ENCODE peak calls at places on chromosomes 7 and 10, in ten cellular contexts. One of them, this sample, is unnamed.

GRCh38 chr10:1696106-1696505 is 41.2 kb downstream of the ADARB2 start:
- DNase-seq in epithelial cell of esophagus: no peak
- DNase-seq in activated T-helper 1 cell treated with anti-CD3 and anti-CD28 coated beads, Interleukin-12 subunit alpha, Interleukin-12 subunit beta, Interleukin-2, Interleukin-4 antibody, amounts not matched to agents 30 ng/mL and 10 ng/mL and 1 ng/mL, durations not matched to agents 14 hours and 24 hours and 36 hours: no peak
- DNase-seq in DMS 273 treated with DMSO at 0.1 percent for 48 hours: no peak
- DNase-seq in fibroblast of pulmonary artery: no peak
- DNase-seq in activated CD4-positive, CD25-positive, alpha-beta regulatory T cell: no peak
- DNase-seq in activated CD4-positive, alpha-beta T cell treated with anti-CD3 and anti-CD28 coated beads, Interleukin-2, amount 50 U/mL, for 1 hour: no peak
- DNase-seq in WTC11: no peak
- DNase-seq in vagina: no peak
- DNase-seq in colonic mucosa: no peak
- DNase-seq in this sample: no peak

GRCh38 chr10:8211631-8212030 is 157.1 kb downstream of the GATA3 start:
- DNase-seq in epithelial cell of esophagus: peak; percentile 23
- DNase-seq in activated T-helper 1 cell treated with anti-CD3 and anti-CD28 coated beads, Interleukin-12 subunit alpha, Interleukin-12 subunit beta, Interleukin-2, Interleukin-4 antibody, amounts not matched to agents 30 ng/mL and 10 ng/mL and 1 ng/mL, durations not matched to agents 14 hours and 24 hours and 36 hours: no peak
- DNase-seq in DMS 273 treated with DMSO at 0.1 percent for 48 hours: no peak
- DNase-seq in fibroblast of pulmonary artery: peak; percentile 9
- DNase-seq in activated CD4-positive, CD25-positive, alpha-beta regulatory T cell: no peak
- DNase-seq in activated CD4-positive, alpha-beta T cell treated with anti-CD3 and anti-CD28 coated beads, Interleukin-2, amount 50 U/mL, for 1 hour: no peak
- DNase-seq in WTC11: no peak
- DNase-seq in vagina: no peak
- DNase-seq in colonic mucosa: no peak
- DNase-seq in this sample: no peak

GRCh38 chr7:10257438-10257837 is 716.2 kb upstream of the PHF14 start:
- DNase-seq in epithelial cell of esophagus: peak; percentile 7
- DNase-seq in activated T-helper 1 cell treated with anti-CD3 and anti-CD28 coated beads, Interleukin-12 subunit alpha, Interleukin-12 subunit beta, Interleukin-2, Interleukin-4 antibody, amounts not matched to agents 30 ng/mL and 10 ng/mL and 1 ng/mL, durations not matched to agents 14 hours and 24 hours and 36 hours: no peak
- DNase-seq in DMS 273 treated with DMSO at 0.1 percent for 48 hours: no peak
- DNase-seq in fibroblast of pulmonary artery: no peak
- DNase-seq in activated CD4-positive, CD25-positive, alpha-beta regulatory T cell: no peak
- DNase-seq in activated CD4-positive, alpha-beta T cell treated with anti-CD3 and anti-CD28 coated beads, Interleukin-2, amount 50 U/mL, for 1 hour: no peak
- DNase-seq in WTC11: no peak
- DNase-seq in vagina: no peak
- DNase-seq in colonic mucosa: no peak
- DNase-seq in this sample: no peak

GRCh38 chr10:69061305-69062161 is 26.4 kb upstream of the SRGN start:
- DNase-seq in epithelial cell of esophagus: peak; percentile 90
- DNase-seq in activated T-helper 1 cell treated with anti-CD3 and anti-CD28 coated beads, Interleukin-12 subunit alpha, Interleukin-12 subunit beta, Interleukin-2, Interleukin-4 antibody, amounts not matched to agents 30 ng/mL and 10 ng/mL and 1 ng/mL, durations not matched to agents 14 hours and 24 hours and 36 hours: peak; percentile 26
- DNase-seq in DMS 273 treated with DMSO at 0.1 percent for 48 hours: no peak
- DNase-seq in fibroblast of pulmonary artery: peak; percentile 100
- DNase-seq in activated CD4-positive, CD25-positive, alpha-beta regulatory T cell: no peak
- DNase-seq in activated CD4-positive, alpha-beta T cell treated with anti-CD3 and anti-CD28 coated beads, Interleukin-2, amount 50 U/mL, for 1 hour: peak; percentile 32
- DNase-seq in WTC11: no peak
- DNase-seq in vagina: peak; percentile 92
- DNase-seq in colonic mucosa: peak; percentile 38
- DNase-seq in this sample: no peak

GRCh38 chr10:17735166-17735941 is 16.6 kb upstream of the TMEM236 start:
- DNase-seq in epithelial cell of esophagus: no peak
- DNase-seq in activated T-helper 1 cell treated with anti-CD3 and anti-CD28 coated beads, Interleukin-12 subunit alpha, Interleukin-12 subunit beta, Interleukin-2, Interleukin-4 antibody, amounts not matched to agents 30 ng/mL and 10 ng/mL and 1 ng/mL, durations not matched to agents 14 hours and 24 hours and 36 hours: no peak
- DNase-seq in DMS 273 treated with DMSO at 0.1 percent for 48 hours: no peak
- DNase-seq in fibroblast of pulmonary artery: peak; percentile 56
- DNase-seq in activated CD4-positive, CD25-positive, alpha-beta regulatory T cell: no peak
- DNase-seq in activated CD4-positive, alpha-beta T cell treated with anti-CD3 and anti-CD28 coated beads, Interleukin-2, amount 50 U/mL, for 1 hour: no peak
- DNase-seq in WTC11: no peak
- DNase-seq in vagina: peak; percentile 56
- DNase-seq in colonic mucosa: no peak
- DNase-seq in this sample: no peak

GRCh38 chr10:5628366-5628765 is 38.0 kb downstream of the ASB13 start:
- DNase-seq in epithelial cell of esophagus: no peak
- DNase-seq in activated T-helper 1 cell treated with anti-CD3 and anti-CD28 coated beads, Interleukin-12 subunit alpha, Interleukin-12 subunit beta, Interleukin-2, Interleukin-4 antibody, amounts not matched to agents 30 ng/mL and 10 ng/mL and 1 ng/mL, durations not matched to agents 14 hours and 24 hours and 36 hours: no peak
- DNase-seq in DMS 273 treated with DMSO at 0.1 percent for 48 hours: no peak
- DNase-seq in fibroblast of pulmonary artery: peak; percentile 53
- DNase-seq in activated CD4-positive, CD25-positive, alpha-beta regulatory T cell: no peak
- DNase-seq in activated CD4-positive, alpha-beta T cell treated with anti-CD3 and anti-CD28 coated beads, Interleukin-2, amount 50 U/mL, for 1 hour: no peak
- DNase-seq in WTC11: no peak
- DNase-seq in vagina: no peak
- DNase-seq in colonic mucosa: peak; percentile 27
- DNase-seq in this sample: no peak

GRCh38 chr10:22491931-22492615 is 146.8 kb downstream of the SPAG6 start:
- DNase-seq in epithelial cell of esophagus: no peak
- DNase-seq in activated T-helper 1 cell treated with anti-CD3 and anti-CD28 coated beads, Interleukin-12 subunit alpha, Interleukin-12 subunit beta, Interleukin-2, Interleukin-4 antibody, amounts not matched to agents 30 ng/mL and 10 ng/mL and 1 ng/mL, durations not matched to agents 14 hours and 24 hours and 36 hours: peak; percentile 33
- DNase-seq in DMS 273 treated with DMSO at 0.1 percent for 48 hours: no peak
- DNase-seq in fibroblast of pulmonary artery: no peak
- DNase-seq in activated CD4-positive, CD25-positive, alpha-beta regulatory T cell: no peak
- DNase-seq in activated CD4-positive, alpha-beta T cell treated with anti-CD3 and anti-CD28 coated beads, Interleukin-2, amount 50 U/mL, for 1 hour: no peak
- DNase-seq in WTC11: no peak
- DNase-seq in vagina: no peak
- DNase-seq in colonic mucosa: no peak
- DNase-seq in this sample: peak; percentile 82

GRCh38 chr10:112115781-112116385 is 67.7 kb downstream of the GPAM start:
- DNase-seq in epithelial cell of esophagus: peak; percentile 22
- DNase-seq in activated T-helper 1 cell treated with anti-CD3 and anti-CD28 coated beads, Interleukin-12 subunit alpha, Interleukin-12 subunit beta, Interleukin-2, Interleukin-4 antibody, amounts not matched to agents 30 ng/mL and 10 ng/mL and 1 ng/mL, durations not matched to agents 14 hours and 24 hours and 36 hours: peak; percentile 12
- DNase-seq in DMS 273 treated with DMSO at 0.1 percent for 48 hours: no peak
- DNase-seq in fibroblast of pulmonary artery: peak; percentile 12
- DNase-seq in activated CD4-positive, CD25-positive, alpha-beta regulatory T cell: peak; percentile 3
- DNase-seq in activated CD4-positive, alpha-beta T cell treated with anti-CD3 and anti-CD28 coated beads, Interleukin-2, amount 50 U/mL, for 1 hour: peak; percentile 28
- DNase-seq in WTC11: peak; percentile 72
- DNase-seq in vagina: no peak
- DNase-seq in colonic mucosa: peak; percentile 32
- DNase-seq in this sample: no peak

GRCh38 chr7:115533785-115534184 is 496.8 kb downstream of the TFEC start:
- DNase-seq in epithelial cell of esophagus: peak; percentile 37
- DNase-seq in activated T-helper 1 cell treated with anti-CD3 and anti-CD28 coated beads, Interleukin-12 subunit alpha, Interleukin-12 subunit beta, Interleukin-2, Interleukin-4 antibody, amounts not matched to agents 30 ng/mL and 10 ng/mL and 1 ng/mL, durations not matched to agents 14 hours and 24 hours and 36 hours: no peak
- DNase-seq in DMS 273 treated with DMSO at 0.1 percent for 48 hours: no peak
- DNase-seq in fibroblast of pulmonary artery: no peak
- DNase-seq in activated CD4-positive, CD25-positive, alpha-beta regulatory T cell: no peak
- DNase-seq in activated CD4-positive, alpha-beta T cell treated with anti-CD3 and anti-CD28 coated beads, Interleukin-2, amount 50 U/mL, for 1 hour: no peak
- DNase-seq in WTC11: no peak
- DNase-seq in vagina: no peak
- DNase-seq in colonic mucosa: no peak
- DNase-seq in this sample: no peak

GRCh38 chr7:105853931-105854419 is 22.4 kb downstream of the ATXN7L1 start:
- DNase-seq in epithelial cell of esophagus: no peak
- DNase-seq in activated T-helper 1 cell treated with anti-CD3 and anti-CD28 coated beads, Interleukin-12 subunit alpha, Interleukin-12 subunit beta, Interleukin-2, Interleukin-4 antibody, amounts not matched to agents 30 ng/mL and 10 ng/mL and 1 ng/mL, durations not matched to agents 14 hours and 24 hours and 36 hours: no peak
- DNase-seq in DMS 273 treated with DMSO at 0.1 percent for 48 hours: peak; percentile 85
- DNase-seq in fibroblast of pulmonary artery: peak; percentile 28
- DNase-seq in activated CD4-positive, CD25-positive, alpha-beta regulatory T cell: no peak
- DNase-seq in activated CD4-positive, alpha-beta T cell treated with anti-CD3 and anti-CD28 coated beads, Interleukin-2, amount 50 U/mL, for 1 hour: no peak
- DNase-seq in WTC11: peak; percentile 33
- DNase-seq in vagina: no peak
- DNase-seq in colonic mucosa: no peak
- DNase-seq in this sample: no peak

GRCh38 chr10:94193466-94193924 is 169.2 kb downstream of the NOC3L start:
- DNase-seq in epithelial cell of esophagus: no peak
- DNase-seq in activated T-helper 1 cell treated with anti-CD3 and anti-CD28 coated beads, Interleukin-12 subunit alpha, Interleukin-12 subunit beta, Interleukin-2, Interleukin-4 antibody, amounts not matched to agents 30 ng/mL and 10 ng/mL and 1 ng/mL, durations not matched to agents 14 hours and 24 hours and 36 hours: no peak
- DNase-seq in DMS 273 treated with DMSO at 0.1 percent for 48 hours: no peak
- DNase-seq in fibroblast of pulmonary artery: peak; percentile 52
- DNase-seq in activated CD4-positive, CD25-positive, alpha-beta regulatory T cell: no peak
- DNase-seq in activated CD4-positive, alpha-beta T cell treated with anti-CD3 and anti-CD28 coated beads, Interleukin-2, amount 50 U/mL, for 1 hour: no peak
- DNase-seq in WTC11: no peak
- DNase-seq in vagina: no peak
- DNase-seq in colonic mucosa: no peak
- DNase-seq in this sample: no peak

GRCh38 chr10:112953760-112954159 is 3.7 kb downstream of the TCF7L2 start:
- DNase-seq in epithelial cell of esophagus: no peak
- DNase-seq in activated T-helper 1 cell treated with anti-CD3 and anti-CD28 coated beads, Interleukin-12 subunit alpha, Interleukin-12 subunit beta, Interleukin-2, Interleukin-4 antibody, amounts not matched to agents 30 ng/mL and 10 ng/mL and 1 ng/mL, durations not matched to agents 14 hours and 24 hours and 36 hours: no peak
- DNase-seq in DMS 273 treated with DMSO at 0.1 percent for 48 hours: no peak
- DNase-seq in fibroblast of pulmonary artery: peak; percentile 66
- DNase-seq in activated CD4-positive, CD25-positive, alpha-beta regulatory T cell: no peak
- DNase-seq in activated CD4-positive, alpha-beta T cell treated with anti-CD3 and anti-CD28 coated beads, Interleukin-2, amount 50 U/mL, for 1 hour: no peak
- DNase-seq in WTC11: no peak
- DNase-seq in vagina: no peak
- DNase-seq in colonic mucosa: no peak
- DNase-seq in this sample: no peak

GRCh38 chr10:9957352-9957751 is 1060.3 kb upstream of the CELF2 start:
- DNase-seq in epithelial cell of esophagus: peak; percentile 17
- DNase-seq in activated T-helper 1 cell treated with anti-CD3 and anti-CD28 coated beads, Interleukin-12 subunit alpha, Interleukin-12 subunit beta, Interleukin-2, Interleukin-4 antibody, amounts not matched to agents 30 ng/mL and 10 ng/mL and 1 ng/mL, durations not matched to agents 14 hours and 24 hours and 36 hours: no peak
- DNase-seq in DMS 273 treated with DMSO at 0.1 percent for 48 hours: no peak
- DNase-seq in fibroblast of pulmonary artery: peak; percentile 84
- DNase-seq in activated CD4-positive, CD25-positive, alpha-beta regulatory T cell: no peak
- DNase-seq in activated CD4-positive, alpha-beta T cell treated with anti-CD3 and anti-CD28 coated beads, Interleukin-2, amount 50 U/mL, for 1 hour: no peak
- DNase-seq in WTC11: no peak
- DNase-seq in vagina: no peak
- DNase-seq in colonic mucosa: no peak
- DNase-seq in this sample: no peak

GRCh38 chr10:12097791-12098190 is 29.0 kb downstream of the DHTKD1 start:
- DNase-seq in epithelial cell of esophagus: peak; percentile 40
- DNase-seq in activated T-helper 1 cell treated with anti-CD3 and anti-CD28 coated beads, Interleukin-12 subunit alpha, Interleukin-12 subunit beta, Interleukin-2, Interleukin-4 antibody, amounts not matched to agents 30 ng/mL and 10 ng/mL and 1 ng/mL, durations not matched to agents 14 hours and 24 hours and 36 hours: no peak
- DNase-seq in DMS 273 treated with DMSO at 0.1 percent for 48 hours: no peak
- DNase-seq in fibroblast of pulmonary artery: no peak
- DNase-seq in activated CD4-positive, CD25-positive, alpha-beta regulatory T cell: no peak
- DNase-seq in activated CD4-positive, alpha-beta T cell treated with anti-CD3 and anti-CD28 coated beads, Interleukin-2, amount 50 U/mL, for 1 hour: no peak
- DNase-seq in WTC11: no peak
- DNase-seq in vagina: no peak
- DNase-seq in colonic mucosa: peak; percentile 42
- DNase-seq in this sample: no peak

GRCh38 chr10:60646966-60647796 is 131.1 kb upstream of the CDK1 start:
- DNase-seq in epithelial cell of esophagus: peak; percentile 66
- DNase-seq in activated T-helper 1 cell treated with anti-CD3 and anti-CD28 coated beads, Interleukin-12 subunit alpha, Interleukin-12 subunit beta, Interleukin-2, Interleukin-4 antibody, amounts not matched to agents 30 ng/mL and 10 ng/mL and 1 ng/mL, durations not matched to agents 14 hours and 24 hours and 36 hours: peak; percentile 18
- DNase-seq in DMS 273 treated with DMSO at 0.1 percent for 48 hours: no peak
- DNase-seq in fibroblast of pulmonary artery: peak; percentile 85
- DNase-seq in activated CD4-positive, CD25-positive, alpha-beta regulatory T cell: no peak
- DNase-seq in activated CD4-positive, alpha-beta T cell treated with anti-CD3 and anti-CD28 coated beads, Interleukin-2, amount 50 U/mL, for 1 hour: peak; percentile 17
- DNase-seq in WTC11: no peak
- DNase-seq in vagina: no peak
- DNase-seq in colonic mucosa: peak; percentile 56
- DNase-seq in this sample: peak; percentile 9

GRCh38 chr10:89414879-89415821 is 782 bp downstream of the IFIT5 start:
- DNase-seq in epithelial cell of esophagus: peak; percentile 33
- DNase-seq in activated T-helper 1 cell treated with anti-CD3 and anti-CD28 coated beads, Interleukin-12 subunit alpha, Interleukin-12 subunit beta, Interleukin-2, Interleukin-4 antibody, amounts not matched to agents 30 ng/mL and 10 ng/mL and 1 ng/mL, durations not matched to agents 14 hours and 24 hours and 36 hours: peak; percentile 27
- DNase-seq in DMS 273 treated with DMSO at 0.1 percent for 48 hours: no peak
- DNase-seq in fibroblast of pulmonary artery: peak; percentile 29
- DNase-seq in activated CD4-positive, CD25-positive, alpha-beta regulatory T cell: no peak
- DNase-seq in activated CD4-positive, alpha-beta T cell treated with anti-CD3 and anti-CD28 coated beads, Interleukin-2, amount 50 U/mL, for 1 hour: peak; percentile 44
- DNase-seq in WTC11: peak; percentile 46
- DNase-seq in vagina: no peak
- DNase-seq in colonic mucosa: peak; percentile 44
- DNase-seq in this sample: no peak

This sample was measured in GDM1.